ENCODE peak calls at places on chromosomes 13 and 19, in seven cellular contexts. Q, O, D, T, Z, V and C are unnamed samples.

GRCh38 chr19:30467239-30467638 is 95.1 kb downstream of the ZNF536 start:
- DNase-seq in Z (no peak), T (no peak), O (no peak), Q (no peak), V (no peak), D (no peak), C (no peak)

GRCh38 chr13:23859455-23859854 is 29.7 kb downstream of the MIPEP start:
- DNase-seq in Z (no peak), Q (no peak), T (no peak), D (no peak), V (no peak), O (no peak), C (no peak)

GRCh38 chr13:109385161-109385560 is 401.2 kb downstream of the IRS2 start:
- DNase-seq in V (no peak), O (no peak), Q (no peak), T (no peak), D (no peak), Z (no peak), C (no peak)

GRCh38 chr19:43310221-43310620 is 40.9 kb upstream of the PSG9 start:
- DNase-seq in Z (no peak), O (no peak), V (no peak), T (no peak), Q (no peak), D (no peak), C (no peak)

GRCh38 chr13:21670006-21670882 is 629 bp upstream of the FGF9 start:
- DNase-seq in T (peak; percentile 53), Z (peak; percentile 88), Q (peak; percentile 66), O (peak; percentile 49), D (peak; percentile 71), V (peak; percentile 80), C (peak; percentile 60)

GRCh38 chr13:90414691-90415596 is 932.5 kb upstream of the MIR17HG start:
- DNase-seq in Q (no peak), D (no peak), V (no peak), O (no peak), T (no peak), Z (no peak), C (no peak)

GRCh38 chr19:50492303-50493052 is 15.8 kb upstream of the GARIN5A start:
- DNase-seq in T (no peak), V (peak; percentile 33), Q (peak; percentile 60), O (no peak), Z (no peak), D (no peak), C (no peak)

GRCh38 chr13:33033361-33033812 is 17.2 kb downstream of the KL start:
- DNase-seq in O (no peak), Z (no peak), D (no peak), T (no peak), Q (no peak), V (no peak), C (no peak)

GRCh38 chr13:56886398-56886797 is 254.3 kb upstream of the PRR20A start:
- DNase-seq in T (no peak), V (no peak), Q (no peak), O (no peak), Z (no peak), D (no peak), C (no peak)

GRCh38 chr13:34951528-34951927 is 9.5 kb downstream of the NBEA start:
- DNase-seq in T (no peak), O (no peak), Z (no peak), D (no peak), Q (no peak), V (no peak), C (no peak)

GRCh38 chr13:54574791-54575190 is 1546.2 kb downstream of the OLFM4 start:
- DNase-seq in D (no peak), V (no peak), O (no peak), Q (no peak), Z (no peak), T (no peak), C (no peak)

GRCh38 chr13:59391696-59392095 is 772.0 kb downstream of the DIAPH3 start:
- DNase-seq in O (peak; percentile 83), Q (no peak), V (no peak), T (no peak), D (peak; percentile 65), Z (peak; percentile 83), C (no peak)

GRCh38 chr13:111270765-111271164 is 49.7 kb upstream of the TEX29 start:
- DNase-seq in V (no peak), O (no peak), T (no peak), D (no peak), Q (no peak), Z (no peak), C (no peak)

GRCh38 chr19:29549105-29550070 is 23.6 kb downstream of the VSTM2B start:
- DNase-seq in T (no peak), Q (no peak), Z (no peak), D (no peak), V (no peak), O (no peak), C (no peak)

GRCh38 chr13:47067296-47067695 is 170.4 kb upstream of the HTR2A start:
- DNase-seq in V (no peak), D (no peak), Z (no peak), O (no peak), Q (no peak), T (no peak), C (no peak)

GRCh38 chr13:106961219-106961618 is 393.3 kb upstream of the ARGLU1 start:
- DNase-seq in D (no peak), Q (no peak), V (no peak), T (no peak), Z (no peak), O (no peak), C (no peak)

GRCh38 chr13:100208002-100208401 is 119.1 kb downstream of the PCCA start:
- DNase-seq in D (no peak), O (no peak), Z (no peak), Q (no peak), T (no peak), V (no peak), C (no peak)

GRCh38 chr19:29524912-29525870 is 603 bp upstream of the VSTM2B start:
- DNase-seq in Z (no peak), T (peak; percentile 8), Q (peak; percentile 22), O (no peak), V (peak; percentile 17), D (no peak), C (no peak)

GRCh38 chr13:97631158-97631557 is 197.2 kb downstream of the RAP2A start:
- DNase-seq in D (no peak), O (no peak), T (no peak), Z (no peak), Q (peak; percentile 52), V (no peak), C (no peak)

GRCh38 chr13:48400820-48401219 is 12.1 kb downstream of the LPAR6 start:
- DNase-seq in V (no peak), D (no peak), Q (no peak), O (no peak), T (no peak), Z (peak; percentile 14), C (no peak)

GRCh38 chr13:43905435-43906031 is 25.8 kb downstream of the LACC1 start:
- DNase-seq in O (peak; percentile 60), Z (peak; percentile 74), D (peak; percentile 28), V (no peak), Q (no peak), T (no peak), C (no peak)

GRCh38 chr19:56964526-56964925 is 124.0 kb upstream of the PEG3 start:
- DNase-seq in D (no peak), Z (no peak), T (no peak), Q (no peak), O (no peak), V (no peak), C (no peak)

GRCh38 chr19:56969726-56970125 is 129.2 kb upstream of the PEG3 start:
- DNase-seq in V (no peak), O (no peak), Q (no peak), Z (no peak), D (no peak), T (no peak), C (no peak)

GRCh38 chr19:56966225-56966696 is 125.7 kb upstream of the PEG3 start:
- DNase-seq in D (peak; percentile 79), Q (no peak), T (no peak), V (no peak), O (no peak), Z (no peak), C (peak; percentile 77)

GRCh38 chr19:56971230-56971629 is 130.7 kb upstream of the PEG3 start:
- DNase-seq in D (no peak), O (no peak), Q (no peak), Z (no peak), T (no peak), V (no peak), C (no peak)

GRCh38 chr19:56966697-56967299 is 126.3 kb upstream of the PEG3 start:
- DNase-seq in T (no peak), O (no peak), Z (no peak), Q (no peak), V (no peak), D (no peak), C (no peak)
- H3K9me3 ChIP-seq in T (no peaks in the 10 kb centered on the region), O (no peaks in the 10 kb centered on the region), Z (no peaks in the 10 kb centered on the region), Q (no peaks in the 10 kb centered on the region), V (peaks cover 65% of the 10 kb centered on the region), D (no peaks in the 10 kb centered on the region), C (no peaks in the 10 kb centered on the region)

DNA sequence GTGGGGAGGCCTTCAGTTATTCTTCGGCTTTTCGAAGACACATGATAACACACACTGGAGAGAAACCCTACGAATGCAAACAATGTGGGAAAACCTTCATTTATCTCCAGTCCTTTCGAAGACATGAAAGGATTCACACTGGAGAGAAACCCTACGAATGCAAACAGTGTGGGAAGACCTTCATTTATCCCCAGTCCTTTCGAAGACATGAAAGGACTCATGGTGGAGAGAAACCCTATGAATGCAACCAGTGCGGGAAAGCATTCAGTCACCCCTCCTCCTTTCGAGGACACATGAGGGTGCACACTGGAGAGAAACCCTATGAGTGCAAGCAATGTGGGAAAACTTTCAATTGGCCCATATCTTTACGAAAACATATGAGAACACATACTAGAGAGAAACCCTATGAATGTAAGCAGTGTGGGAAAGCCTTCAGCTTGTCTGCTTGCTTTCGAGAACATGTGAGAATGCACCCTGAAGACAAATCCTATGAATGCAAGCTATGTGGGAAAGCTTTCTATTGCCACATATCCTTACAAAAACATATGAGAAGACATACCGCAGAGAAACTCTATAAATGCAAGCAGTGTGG is 11.8 kb downstream of the ZNF555 start:
- DNase-seq in Q (no peak), D (no peak), V (no peak), T (no peak), O (no peak), Z (no peak), C (no peak)
- H3K9me3 ChIP-seq in Q (peaks cover 89% of the 10 kb centered on the region), D (peaks cover 8% of the 10 kb centered on the region), V (peaks cover 85% of the 10 kb centered on the region), T (peaks cover 100% of the 10 kb centered on the region), O (peaks cover 42% of the 10 kb centered on the region), Z (no peaks in the 10 kb centered on the region), C (peaks cover 17% of the 10 kb centered on the region)

GRCh38 chr19:56567274-56568120 is at the start of gene ZNF470:
- DNase-seq in Z (peak; percentile 80), Q (peak; percentile 97), T (peak; percentile 97), D (peak; percentile 94), V (peak; percentile 96), O (peak; percentile 97), C (peak; percentile 97)
- H3K9me3 ChIP-seq in Z (peaks cover 14% of the 10 kb centered on the region), Q (peaks cover 78% of the 10 kb centered on the region), T (peaks cover 89% of the 10 kb centered on the region), D (no peaks in the 10 kb centered on the region), V (peaks cover 88% of the 10 kb centered on the region), O (peaks cover 56% of the 10 kb centered on the region), C (peaks cover 4% of the 10 kb centered on the region)

DNA sequence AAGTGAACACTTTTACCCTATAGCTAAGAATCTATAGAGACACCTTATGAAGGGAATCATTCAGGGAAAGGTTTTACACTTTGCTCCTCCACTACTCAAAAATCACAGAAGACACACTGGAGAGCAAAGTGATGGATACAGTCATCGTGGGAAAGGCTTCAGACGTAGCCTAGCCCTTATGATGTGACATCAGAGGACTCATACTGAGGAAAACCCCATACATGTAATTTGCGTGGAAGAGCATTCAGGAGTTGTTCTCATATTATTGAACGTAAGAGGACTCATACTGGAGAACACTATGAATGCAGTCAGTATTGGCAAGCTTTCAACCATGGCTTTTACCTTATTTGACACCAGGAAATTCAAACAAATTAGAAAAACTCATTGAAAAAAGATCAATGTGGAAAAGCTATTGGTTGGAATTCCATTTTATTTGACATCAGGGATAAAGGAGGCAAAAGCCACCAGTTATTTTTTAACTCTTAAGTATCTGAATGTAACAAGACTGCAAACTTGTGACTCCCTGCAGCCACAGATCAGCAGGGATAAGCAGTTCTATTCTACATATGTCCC is 16.1 kb upstream of the ZNF274 start:
- DNase-seq in V (no peak), O (no peak), T (no peak), Z (no peak), D (no peak), Q (no peak), C (no peak)
- H3K9me3 ChIP-seq in V (peaks cover 97% of the 10 kb centered on the region), O (peaks cover 70% of the 10 kb centered on the region), T (peaks cover 100% of the 10 kb centered on the region), Z (peaks cover 18% of the 10 kb centered on the region), D (peaks cover 4% of the 10 kb centered on the region), Q (peaks cover 74% of the 10 kb centered on the region), C (peaks cover 7% of the 10 kb centered on the region)